ENCODE peak calls at places on chromosomes 7 and 10, in seven cellular contexts. U is CD8-positive, alpha-beta T cell; K is HL-60; O is tibial artery; Z is uterus; Q is ovary; L is body of pancreas. I is an unnamed sample.

GRCh38 chr10:88800152-88801125 is 2.1 kb upstream of the LIPM start:
- DNase-seq in Q (no peak), K (no peak), Z (no peak), L (no peak), U (no peak), O (no peak), I (no peak)

GRCh38 chr7:149865437-149865836 is 8.3 kb upstream of the ATP6V0E2 start:
- DNase-seq in Q (no peak), Z (no peak), K (peak; percentile 65), O (no peak), U (peak; percentile 65), L (no peak), I (peak; percentile 40)

GRCh38 chr7:95027181-95027872 is 119.9 kb downstream of the PPP1R9A start:
- DNase-seq in Z (no peak), U (no peak), Q (no peak), O (no peak), L (no peak), K (no peak), I (peak; percentile 18)

GRCh38 chr7:23467731-23468720 is 2.3 kb downstream of the IGF2BP3 start:
- DNase-seq in K (peak; percentile 52), L (no peak), Q (no peak), U (no peak), O (no peak), Z (no peak), I (peak; percentile 8)

GRCh38 chr7:3332308-3332707 is 31.3 kb downstream of the SDK1 start:
- DNase-seq in Q (no peak), U (no peak), L (no peak), Z (no peak), O (no peak), K (no peak), I (no peak)

GRCh38 chr7:151624246-151624928 is 104.7 kb upstream of the RHEB start:
- DNase-seq in Q (no peak), L (no peak), Z (no peak), O (no peak), K (no peak), U (no peak), I (no peak)

GRCh38 chr7:41425926-41426325 is 277.0 kb downstream of the INHBA start:
- DNase-seq in Q (no peak), Z (no peak), L (no peak), U (no peak), O (no peak), K (no peak), I (no peak)

GRCh38 chr7:157276091-157276561 is 60.7 kb upstream of the DNAJB6 start:
- DNase-seq in L (no peak), U (no peak), O (no peak), Q (no peak), Z (no peak), K (no peak), I (no peak)

GRCh38 chr7:141978351-141978750 is 4.8 kb upstream of the TAS2R38 start:
- DNase-seq in L (no peak), Z (no peak), Q (no peak), U (no peak), K (no peak), O (no peak), I (no peak)

GRCh38 chr7:141976524-141977245 is 3.1 kb upstream of the TAS2R38 start:
- DNase-seq in K (no peak), Q (no peak), L (no peak), O (no peak), Z (no peak), U (no peak), I (no peak)

GRCh38 chr7:141973673-141974072 is at the start of gene TAS2R38:
- DNase-seq in K (no peak), O (no peak), L (no peak), Q (no peak), U (no peak), Z (no peak), I (no peak)

GRCh38 chr7:141975806-141976523 is 2.4 kb upstream of the TAS2R38 start:
- DNase-seq in Q (no peak), O (peak; percentile 49), U (peak; percentile 47), K (peak; percentile 87), Z (peak; percentile 18), L (peak; percentile 84), I (peak; percentile 83)

DNA sequence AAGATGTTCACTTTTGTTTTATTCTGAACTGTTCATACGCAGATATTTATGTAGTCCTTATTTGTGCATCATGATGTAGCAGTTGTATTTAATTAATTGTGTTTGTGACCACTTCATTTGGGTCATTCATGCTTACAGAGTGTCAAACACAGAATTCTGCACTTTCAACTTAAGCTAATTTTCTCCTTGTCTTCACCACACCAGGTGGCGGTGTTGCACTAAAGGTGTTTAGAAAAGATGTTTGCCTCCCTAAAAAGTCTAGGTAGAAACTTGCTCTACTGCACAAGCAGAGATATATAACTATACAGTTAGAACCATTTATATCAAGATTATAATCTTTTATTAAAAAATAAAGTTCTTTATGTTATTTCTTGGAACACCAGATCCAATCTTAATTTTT is 1.3 kb upstream of the TAS2R38 start:
- DNase-seq in Q (no peak), K (peak; percentile 59), Z (no peak), L (peak; percentile 20), O (no peak), U (no peak), I (peak; percentile 34)
- TF ChIP-seq CTCF in Q (no peak), K (peak; percentile 18), Z (no peak), L (peak; percentile 49), O (no peak), U (no peak), I (peak; percentile 38)

DNA sequence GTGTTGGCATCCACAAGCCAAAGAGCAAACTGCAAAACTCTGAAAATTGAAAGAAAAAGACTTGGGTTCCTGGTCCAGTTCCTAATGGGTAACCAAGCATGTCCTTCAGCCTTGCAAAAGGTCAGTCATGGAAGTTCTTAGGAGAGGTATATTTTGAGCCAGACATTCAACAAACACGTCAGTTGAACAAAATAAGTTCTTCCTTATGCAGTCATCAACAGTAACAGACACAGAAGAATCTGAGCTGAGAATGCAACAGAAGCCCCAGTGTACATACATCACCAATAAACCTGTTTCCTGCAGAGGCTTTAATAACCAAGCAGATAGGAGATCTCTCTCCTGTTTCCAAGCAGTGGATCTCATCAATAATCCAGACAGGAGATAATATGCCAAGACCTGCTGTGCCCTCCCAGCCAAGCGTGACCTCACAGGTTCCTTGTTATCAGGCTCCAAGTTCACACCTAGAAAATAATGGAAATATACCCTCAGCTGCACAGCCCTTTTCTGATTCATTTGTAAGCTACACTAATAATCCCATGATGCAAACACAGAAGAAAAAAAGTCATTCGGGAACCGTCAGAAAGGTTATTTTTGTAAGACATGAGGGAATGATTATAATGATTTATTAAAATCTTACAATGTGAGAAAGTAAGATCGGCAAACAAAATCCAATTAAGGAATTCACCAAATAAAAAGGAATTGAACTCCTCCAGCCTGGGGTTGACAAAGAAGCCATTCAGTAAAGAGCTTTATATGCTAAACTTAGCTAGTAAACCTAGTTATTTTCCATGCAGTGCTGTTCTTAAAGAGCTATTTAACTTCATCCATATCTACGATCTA is 90.7 kb downstream of the DGKI start:
- DNase-seq in Z (no peak), L (no peak), O (no peak), Q (no peak), U (no peak), K (no peak), I (no peak)
- H3K27me3 ChIP-seq in Z (no peaks in the 10 kb centered on the region), L (no peaks in the 10 kb centered on the region), O (no peaks in the 10 kb centered on the region), Q (no peaks in the 10 kb centered on the region), U (no peaks in the 10 kb centered on the region), K (no peaks in the 10 kb centered on the region), I (no peaks in the 10 kb centered on the region)

GRCh38 chr7:20650782-20651181 is 35.3 kb downstream of the ABCB5 start:
- DNase-seq in U (no peak), L (no peak), K (no peak), Q (no peak), Z (no peak), O (no peak), I (no peak)

GRCh38 chr7:20653636-20654035 is 38.2 kb downstream of the ABCB5 start:
- DNase-seq in O (no peak), Z (no peak), K (no peak), L (no peak), U (no peak), Q (no peak), I (no peak)

GRCh38 chr7:20651960-20652544 is 36.6 kb downstream of the ABCB5 start:
- DNase-seq in L (no peak), U (no peak), Q (no peak), Z (no peak), O (no peak), K (no peak), I (no peak)

GRCh38 chr7:20647051-20647450 is 31.6 kb downstream of the ABCB5 start:
- DNase-seq in K (no peak), U (no peak), L (no peak), Q (no peak), O (no peak), Z (no peak), I (no peak)

GRCh38 chr7:20647908-20648776 is 32.7 kb downstream of the ABCB5 start:
- DNase-seq in K (peak; percentile 4), O (no peak), L (no peak), Q (no peak), Z (no peak), U (no peak), I (no peak)
- TF ChIP-seq CTCF in K (peak; percentile 8), O (no peak), L (peak; percentile 32), Q (no peak), Z (no peak), U (no peak), I (no peak)

GRCh38 chr10:43263551-43264323 is 3.1 kb downstream of the RASGEF1A start:
- DNase-seq in Z (no peak), U (no peak), O (no peak), K (no peak), Q (peak; percentile 22), L (peak; percentile 11), I (peak; percentile 5)
- H3K27me3 ChIP-seq in Z (no peaks in the 10 kb centered on the region), U (peaks cover 14% of the 10 kb centered on the region), O (no peaks in the 10 kb centered on the region), K (peaks cover 30% of the 10 kb centered on the region), Q (no peaks in the 10 kb centered on the region), L (no peaks in the 10 kb centered on the region), I (peaks cover 61% of the 10 kb centered on the region)

DNA sequence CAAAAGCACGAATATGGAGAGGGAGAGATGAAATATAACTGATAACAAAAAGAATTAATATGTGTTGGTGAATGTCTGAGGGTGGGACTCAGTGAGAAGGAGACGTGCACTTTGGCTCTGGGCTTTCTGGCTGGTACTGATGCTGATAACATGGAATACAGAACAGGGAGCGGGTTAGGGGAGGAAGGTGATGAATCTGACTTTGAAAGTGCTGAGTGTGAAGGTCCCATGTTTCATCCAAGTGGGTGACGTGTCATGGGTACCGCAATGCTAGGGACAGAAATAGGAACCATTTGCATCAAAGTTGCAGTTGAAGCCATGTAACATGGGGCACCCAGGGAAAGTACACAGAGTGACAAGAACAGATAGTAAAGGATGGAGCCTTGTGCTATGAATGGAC is 236.6 kb upstream of the MYO3A start:
- DNase-seq in O (no peak), Q (no peak), K (no peak), U (no peak), Z (no peak), L (no peak), I (no peak)
- TF ChIP-seq CTCF in O (no peak), Q (no peak), K (no peak), U (no peak), Z (no peak), L (no peak), I (no peak)

DNA sequence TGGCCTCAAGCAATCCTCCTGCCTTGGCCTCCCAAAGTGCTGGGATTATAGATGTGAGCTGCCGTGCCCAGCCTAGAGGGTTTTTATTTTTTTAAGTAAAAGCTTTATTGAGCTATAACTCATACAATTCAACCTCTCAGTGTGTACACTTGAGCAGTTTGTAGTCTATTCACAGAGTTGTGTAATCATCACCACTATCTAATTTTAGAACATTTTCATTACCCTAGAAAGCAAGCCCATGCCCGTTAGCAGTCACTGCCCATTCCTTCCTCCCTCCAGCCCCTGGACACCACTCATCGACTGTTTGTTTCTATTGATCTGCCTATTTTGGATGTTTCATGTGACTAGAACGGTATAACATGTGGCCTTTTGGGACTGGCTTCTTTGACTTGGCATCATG is 25.7 kb upstream of the SEC61A2 start:
- DNase-seq in Q (no peak), O (no peak), L (no peak), Z (no peak), U (no peak), K (no peak), I (no peak)
- H3K27me3 ChIP-seq in Q (no peaks in the 10 kb centered on the region), O (no peaks in the 10 kb centered on the region), L (no peaks in the 10 kb centered on the region), Z (no peaks in the 10 kb centered on the region), U (no peaks in the 10 kb centered on the region), K (no peaks in the 10 kb centered on the region), I (no peaks in the 10 kb centered on the region)